ENCODE peak calls at places on chromosomes 3 and 15, in seven cellular contexts. K is CD8-positive, alpha-beta T cell; V is progenitor cell of endocrine pancreas; M is pancreas; U is BJ; L is IMR-90; T is upper lobe of right lung. A is an unnamed sample.

GRCh38 chr15:60972301-60972700 is 256.8 kb downstream of the RORA start:
- DNase-seq in K (no peak), V (no peak), M (no peak), U (peak), L (peak), T (no peak), A (no peak)

GRCh38 chr3:114586119-114586518 is 292.3 kb downstream of the TIGIT start:
- DNase-seq in K (no peak), V (no peak), M (no peak), U (peak), L (no peak), T (no peak), A (no peak)

GRCh38 chr3:65785065-65785645 is 253.6 kb downstream of the MAGI1 start:
- DNase-seq in K (no peak), V (no peak), M (no peak), U (peak), L (peak), T (no peak), A (no peak)

GRCh38 chr15:43187544-43188155 is 2.4 kb downstream of the CCNDBP1 start:
- DNase-seq in K (no peak), V (no peak), M (no peak), U (no peak), L (peak), T (no peak), A (no peak)

GRCh38 chr3:116048991-116049390 is 396.3 kb downstream of the LSAMP start:
- DNase-seq in K (no peak), V (no peak), M (no peak), U (no peak), L (no peak), T (no peak), A (no peak)

GRCh38 chr3:106018929-106019328 is 150.1 kb upstream of the CBLB start:
- DNase-seq in K (no peak), V (no peak), M (no peak), U (no peak), L (no peak), T (no peak), A (no peak)

GRCh38 chr3:72549819-72550581 is 298.2 kb downstream of the SHQ1 start:
- DNase-seq in K (no peak), V (no peak), M (no peak), U (no peak), L (no peak), T (no peak), A (no peak)

GRCh38 chr3:10205461-10206165 is 40.9 kb downstream of the IRAK2 start:
- DNase-seq in K (no peak), V (no peak), M (no peak), U (peak), L (peak), T (no peak), A (no peak)

GRCh38 chr3:13507247-13507790 is 27.2 kb downstream of the HDAC11 start:
- DNase-seq in K (no peak), V (no peak), M (no peak), U (no peak), L (no peak), T (no peak), A (no peak)

GRCh38 chr3:8420613-8421012 is 81.0 kb upstream of the LMCD1 start:
- DNase-seq in K (no peak), V (no peak), M (no peak), U (no peak), L (no peak), T (no peak), A (no peak)

GRCh38 chr15:99467861-99468460 is 97.8 kb upstream of the MEF2A start:
- DNase-seq in K (no peak), V (no peak), M (no peak), U (no peak), L (peak), T (no peak), A (no peak)

GRCh38 chr3:128784228-128784627 is 58.2 kb downstream of the RAB7A start:
- DNase-seq in K (peak), V (peak), M (no peak), U (no peak), L (no peak), T (no peak), A (no peak)

GRCh38 chr3:16769525-16769924 is 115.2 kb upstream of the PLCL2 start:
- DNase-seq in K (no peak), V (no peak), M (no peak), U (no peak), L (no peak), T (no peak), A (no peak)

GRCh38 chr3:141094851-141095545 is 43.9 kb downstream of the SPSB4 start:
- DNase-seq in K (no peak), V (no peak), M (peak), U (no peak), L (peak), T (no peak), A (no peak)

GRCh38 chr3:97009427-97010019 is 195.1 kb downstream of the EPHA6 start:
- DNase-seq in K (no peak), V (no peak), M (no peak), U (no peak), L (no peak), T (no peak), A (no peak)

GRCh38 chr3:115958531-115958930 is 335.2 kb downstream of the GAP43 start:
- DNase-seq in K (no peak), V (no peak), M (no peak), U (no peak), L (no peak), T (no peak), A (no peak)

GRCh38 chr3:100602506-100603444 is 6.6 kb upstream of the ADGRG7 start:
- DNase-seq in K (no peak), V (no peak), M (no peak), U (no peak), L (peak), T (no peak), A (no peak)

GRCh38 chr15:96337354-96337990 is 7.0 kb downstream of the NR2F2 start:
- DNase-seq in K (no peak), V (no peak), M (no peak), U (no peak), L (no peak), T (no peak), A (no peak)

GRCh38 chr3:142888484-142889262 is at the start of gene PCOLCE2:
- DNase-seq in K (no peak), V (peak), M (no peak), U (no peak), L (no peak), T (peak), A (peak)

DNA sequence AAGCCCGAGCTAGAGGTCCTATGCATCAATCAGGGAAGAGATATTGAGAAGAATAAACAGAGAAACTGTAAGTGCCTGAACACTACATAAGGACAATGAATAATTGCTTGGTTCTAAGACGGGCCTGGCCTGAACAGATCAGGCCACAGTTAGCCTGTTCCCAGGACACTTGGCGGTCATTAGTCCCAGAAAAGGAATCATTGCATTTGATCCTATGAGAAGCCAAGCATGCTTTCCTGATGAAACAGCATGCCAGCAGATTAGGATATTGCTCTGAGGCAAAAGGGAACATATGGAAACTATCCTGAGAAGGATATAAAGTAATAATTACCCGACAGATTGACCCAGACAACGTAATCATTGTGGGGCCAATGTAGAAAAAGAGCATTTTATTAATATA is 51.9 kb downstream of the STRIT1 start:
- DNase-seq in K (no peak), V (no peak), M (no peak), U (no peak), L (peak), T (no peak), A (no peak)
- TF ChIP-seq CTCF in K (no peak), V (no peak), M (no peak), U (no peak), L (no peak), T (no peak), A (no peak)

GRCh38 chr15:76840830-76841460 is 64.2 kb downstream of the SCAPER start:
- DNase-seq in K (no peak), V (no peak), M (no peak), U (peak), L (peak), T (no peak), A (no peak)
- TF ChIP-seq CTCF in K (peak), V (peak), M (peak), U (peak), L (peak), T (peak), A (peak)

GRCh38 chr3:117719316-117719926 is 1009.8 kb downstream of the TUSC7 start:
- DNase-seq in K (no peak), V (no peak), M (no peak), U (no peak), L (peak), T (no peak), A (no peak)
- TF ChIP-seq CTCF in K (no peak), V (peak), M (peak), U (peak), L (peak), T (peak), A (peak)

GRCh38 chr3:64179860-64180259 is 45.4 kb downstream of the PRICKLE2 start:
- DNase-seq in K (no peak), V (no peak), M (no peak), U (no peak), L (peak), T (no peak), A (no peak)

GRCh38 chr3:64174328-64174727 is 50.9 kb downstream of the PRICKLE2 start:
- DNase-seq in K (no peak), V (no peak), M (no peak), U (no peak), L (no peak), T (no peak), A (no peak)

GRCh38 chr3:64178419-64178818 is 46.8 kb downstream of the PRICKLE2 start:
- DNase-seq in K (no peak), V (no peak), M (no peak), U (no peak), L (no peak), T (no peak), A (no peak)

GRCh38 chr3:64176461-64176996 is 48.7 kb downstream of the PRICKLE2 start:
- DNase-seq in K (no peak), V (no peak), M (no peak), U (no peak), L (peak), T (no peak), A (no peak)

GRCh38 chr3:64179249-64179648 is 46.0 kb downstream of the PRICKLE2 start:
- DNase-seq in K (no peak), V (no peak), M (no peak), U (no peak), L (no peak), T (no peak), A (no peak)
- TF ChIP-seq CTCF in K (no peak), V (no peak), M (no peak), U (no peak), L (no peak), T (no peak), A (no peak)

DNA sequence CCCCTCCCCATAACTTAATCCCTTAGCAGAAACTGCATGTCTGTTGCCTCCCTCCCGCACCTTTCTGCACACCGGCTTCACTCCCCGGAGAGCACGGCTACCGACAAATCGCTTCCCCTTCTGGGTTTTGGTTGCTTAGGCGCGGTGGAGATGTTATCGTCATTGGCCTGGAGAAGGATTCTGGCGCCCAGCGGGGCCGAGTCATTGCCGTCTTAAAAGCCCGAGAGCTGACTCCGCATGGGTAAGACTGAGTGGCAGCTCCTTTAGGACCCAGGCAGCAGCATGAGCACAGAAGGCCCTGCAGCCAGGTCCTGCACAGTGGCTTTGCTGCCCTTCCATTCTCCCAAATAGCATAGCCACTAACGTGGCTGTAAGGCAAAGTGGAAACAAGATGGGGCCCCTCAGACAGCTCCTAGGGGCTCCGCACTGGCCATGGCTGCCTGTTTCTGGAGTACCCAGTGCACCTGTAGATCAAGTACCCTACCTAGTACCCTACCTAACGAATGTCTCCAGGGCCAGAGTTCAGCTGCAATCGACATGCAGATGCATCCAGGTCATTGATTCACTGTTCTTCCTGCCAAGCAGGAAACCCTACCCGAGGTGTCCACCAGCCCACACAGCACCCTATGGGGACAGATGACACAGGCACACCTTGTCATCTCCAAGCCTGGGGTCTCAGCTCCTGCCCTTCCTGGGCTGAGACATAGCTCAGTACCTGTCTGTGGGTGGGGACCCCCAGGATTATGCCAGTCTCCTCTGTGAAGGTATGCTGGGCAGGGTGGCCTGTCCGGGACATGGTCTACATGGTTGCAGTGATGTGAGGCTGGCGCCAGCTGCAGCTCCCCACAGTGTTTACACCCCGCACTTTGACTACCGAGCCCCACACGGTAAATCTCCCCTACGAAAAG is 147.6 kb downstream of the LRRK1 start:
- DNase-seq in K (no peak), V (no peak), M (no peak), U (no peak), L (no peak), T (no peak), A (no peak)
- TF ChIP-seq CTCF in K (no peak), V (no peak), M (no peak), U (no peak), L (no peak), T (no peak), A (no peak)